ENCODE peak calls at places on chromosomes 1 and 21, in five cellular contexts. I is cardiac muscle cell, D is lung, E is heart right ventricle, J is IMR-90. Z is an unnamed sample. For H3K9me3, the result is how much of the 10 kb centered on the place peaks cover.

GRCh38 chr1:55724551-55725325 is 509.6 kb upstream of the USP24 start:
- DNase-seq in D (no peak), J (peak), I (peak), E (no peak), Z (no peak)

GRCh38 chr1:41383094-41383852 is 22.0 kb downstream of the FOXO6 start:
- DNase-seq in E (no peak), I (peak), D (no peak), J (peak), Z (no peak)

GRCh38 chr1:11806307-11806936 is 431 bp downstream of the CLCN6 start:
- DNase-seq in E (peak), I (peak), J (peak), D (no peak), Z (no peak)

GRCh38 chr1:184387069-184387870 is 441 bp downstream of the C1orf21 start:
- DNase-seq in D (peak), E (peak), I (peak), J (peak), Z (peak)

GRCh38 chr1:14955986-14956385 is 197.6 kb upstream of the TMEM51 start:
- DNase-seq in D (no peak), J (no peak), I (no peak), E (no peak), Z (no peak)

GRCh38 chr1:112462953-112463279 is 45.8 kb upstream of the WNT2B start:
- DNase-seq in E (no peak), J (no peak), D (no peak), I (no peak), Z (no peak)

GRCh38 chr1:1114431-1114830 is 1.5 kb downstream of the C1orf159 start:
- DNase-seq in J (no peak), I (no peak), D (no peak), E (no peak), Z (no peak)

GRCh38 chr21:27649323-27649722 is 682.4 kb upstream of the ADAMTS5 start:
- DNase-seq in J (peak), D (no peak), E (no peak), I (peak), Z (no peak)

GRCh38 chr1:114901739-114902255 is 47.1 kb downstream of the SYCP1 start:
- DNase-seq in D (no peak), I (peak), J (no peak), E (no peak), Z (no peak)

GRCh38 chr1:52636701-52637695 is 4.0 kb downstream of the SHISAL2A start:
- DNase-seq in D (no peak), E (no peak), I (no peak), J (no peak), Z (peak)

GRCh38 chr1:66243548-66244130 is 290.3 kb upstream of the SGIP1 start:
- DNase-seq in I (no peak), E (no peak), D (no peak), J (peak), Z (no peak)

GRCh38 chr1:111190931-111191451 is 9.5 kb downstream of the DENND2D start:
- DNase-seq in I (peak), E (no peak), J (peak), D (no peak), Z (no peak)

GRCh38 chr1:27116697-27117096 is 38.2 kb downstream of the SLC9A1 start:
- DNase-seq in D (no peak), I (peak), E (no peak), J (no peak), Z (no peak)

GRCh38 chr21:20998456-20998789 is 214 bp downstream of the NCAM2 start:
- DNase-seq in J (no peak), E (no peak), D (no peak), I (no peak), Z (no peak)

GRCh38 chr1:181522864-181523263 is 39.5 kb downstream of the CACNA1E start:
- DNase-seq in D (no peak), J (no peak), E (no peak), I (no peak), Z (no peak)

GRCh38 chr1:226443439-226443838 is 35.5 kb upstream of the PARP1 start:
- DNase-seq in I (peak), D (no peak), J (peak), E (no peak), Z (no peak)

GRCh38 chr1:100581096-100581705 is 43.3 kb downstream of the GPR88 start:
- DNase-seq in J (no peak), E (no peak), I (no peak), D (no peak), Z (no peak)

GRCh38 chr1:157994704-157995540 is 1.5 kb downstream of the KIRREL1 start:
- DNase-seq in D (no peak), J (peak), E (no peak), I (peak), Z (no peak)
- H3K4me3 ChIP-seq in D (peak), J (peak), E (peak), I (peak), Z (no peak)

DNA sequence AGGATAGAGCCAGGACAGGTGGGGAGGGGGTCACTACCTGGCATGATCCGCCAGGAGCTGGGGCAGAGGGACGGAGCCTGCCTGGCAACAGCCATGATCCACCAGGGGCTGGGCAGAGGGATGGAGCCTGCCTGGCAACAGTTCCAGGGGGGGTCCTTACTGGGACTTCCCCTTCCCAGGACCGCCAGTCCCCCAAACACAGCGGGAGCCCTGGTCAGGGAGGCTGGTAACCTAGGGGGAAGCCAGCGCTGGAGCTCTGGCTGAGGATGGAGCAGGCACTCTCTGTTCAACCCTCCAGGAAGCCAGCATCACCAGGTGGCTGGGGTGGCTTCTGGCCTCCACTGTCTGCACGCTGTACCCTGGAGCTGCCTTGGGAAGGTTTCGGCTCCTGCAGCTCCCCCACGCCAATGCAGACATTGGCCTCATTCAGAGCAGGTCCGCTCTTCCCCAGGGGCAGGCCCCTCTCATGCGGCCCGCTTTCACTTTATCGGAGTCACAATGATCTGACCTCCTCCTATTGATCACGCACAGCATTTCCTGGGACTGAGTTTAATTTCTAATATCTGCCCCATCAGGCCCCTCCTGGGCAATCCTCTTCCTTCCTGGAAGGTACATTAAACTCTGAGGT is 68.4 kb upstream of the ABCG1 start:
- DNase-seq in I (no peak), D (no peak), J (no peak), E (no peak), Z (no peak)
- H3K27ac ChIP-seq in I (no peak), D (no peak), J (no peak), E (no peak), Z (no peak)

GRCh38 chr1:43104027-43104763 is 67.9 kb downstream of the EBNA1BP2 start:
- DNase-seq in J (no peak), D (no peak), I (no peak), E (no peak), Z (no peak)
- H3K9me3 ChIP-seq in J (under half), D (under half), I (under half), E (under half), Z (under half)

DNA sequence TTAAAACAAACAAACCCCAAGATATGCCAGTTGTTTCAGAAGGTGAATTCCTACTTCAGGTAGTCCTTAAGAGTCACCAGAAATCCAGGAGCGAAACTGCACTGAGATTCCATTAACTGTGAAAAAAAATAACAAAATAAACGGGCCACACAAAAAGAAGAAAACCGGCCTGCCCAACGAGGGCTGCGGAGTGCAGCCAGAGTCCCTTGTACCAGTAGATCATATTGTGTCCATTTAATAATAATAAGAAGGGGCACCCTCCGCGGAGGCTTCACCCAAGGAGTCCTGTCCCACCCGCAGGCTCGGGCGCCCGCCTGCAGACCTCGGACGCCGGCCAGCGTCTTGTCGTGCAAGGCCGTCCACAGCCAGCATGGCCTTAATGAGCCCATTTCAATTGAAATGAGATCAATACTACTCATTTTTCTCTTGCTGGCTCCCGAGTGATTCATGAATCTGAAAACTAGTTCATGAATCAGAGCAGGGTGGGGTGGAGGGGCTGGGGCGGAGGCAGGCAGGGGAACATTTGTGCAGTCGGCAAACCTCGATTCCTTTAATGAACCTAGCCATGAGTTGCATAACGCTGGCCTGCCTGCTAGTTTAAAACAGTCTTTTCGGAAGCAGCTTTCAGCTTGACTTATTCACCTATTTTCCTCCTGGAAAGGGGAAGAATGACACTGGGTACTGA is 113.1 kb upstream of the IRF2BP2 start:
- DNase-seq in E (peak), I (peak), D (peak), J (peak), Z (no peak)
- H3K4me3 ChIP-seq in E (no peak), I (no peak), D (no peak), J (peak), Z (peak)

Z was measured in CD8-positive, alpha-beta T cell.